ENCODE peak calls at places on chromosomes 1 and 21, in six cellular contexts. X, A, Y, U, C and L are unnamed samples. For H3K27me3, the result is how much of the 10 kb centered on the place peaks cover.

GRCh38 chr1:64967381-64967780 is 1.0 kb upstream of the JAK1 start:
- DNase-seq in U (no peak), Y (peak), C (no peak), X (no peak), A (no peak), L (no peak)

GRCh38 chr1:98099501-98099900 is 178.7 kb upstream of the DPYD start:
- DNase-seq in A (no peak), U (no peak), X (no peak), Y (no peak), C (no peak), L (no peak)

GRCh38 chr1:57319165-57319564 is 104.7 kb downstream of the DAB1 start:
- DNase-seq in Y (no peak), U (no peak), A (no peak), C (no peak), X (peak), L (no peak)

GRCh38 chr1:214050513-214051401 is 63.0 kb downstream of the PROX1 start:
- DNase-seq in Y (no peak), U (no peak), X (no peak), C (no peak), A (no peak), L (no peak)

GRCh38 chr1:23224721-23225648 is 7.7 kb upstream of the HTR1D start:
- DNase-seq in X (peak), C (no peak), A (peak), U (peak), Y (peak), L (no peak)

GRCh38 chr1:173505401-173505800 is 28.3 kb downstream of the PRDX6 start:
- DNase-seq in U (no peak), X (no peak), A (no peak), Y (no peak), C (no peak), L (no peak)

GRCh38 chr1:24341260-24341659 is 22.1 kb downstream of the GRHL3 start:
- DNase-seq in Y (no peak), A (no peak), U (no peak), C (no peak), X (no peak), L (no peak)

GRCh38 chr1:207851696-207852095 is 59.2 kb downstream of the CD34 start:
- DNase-seq in C (no peak), A (no peak), X (no peak), Y (no peak), U (no peak), L (no peak)

GRCh38 chr1:237664327-237664726 is 226.4 kb downstream of the ZP4 start:
- DNase-seq in A (no peak), X (no peak), C (no peak), Y (no peak), U (no peak), L (no peak)

GRCh38 chr1:42317308-42317707 is 17.7 kb downstream of the FOXJ3 start:
- DNase-seq in X (no peak), A (no peak), U (no peak), Y (no peak), C (no peak), L (no peak)

GRCh38 chr1:179059185-179059483 is 22.7 kb upstream of the TOR3A start:
- DNase-seq in Y (no peak), U (no peak), C (no peak), X (no peak), A (no peak), L (no peak)

DNA sequence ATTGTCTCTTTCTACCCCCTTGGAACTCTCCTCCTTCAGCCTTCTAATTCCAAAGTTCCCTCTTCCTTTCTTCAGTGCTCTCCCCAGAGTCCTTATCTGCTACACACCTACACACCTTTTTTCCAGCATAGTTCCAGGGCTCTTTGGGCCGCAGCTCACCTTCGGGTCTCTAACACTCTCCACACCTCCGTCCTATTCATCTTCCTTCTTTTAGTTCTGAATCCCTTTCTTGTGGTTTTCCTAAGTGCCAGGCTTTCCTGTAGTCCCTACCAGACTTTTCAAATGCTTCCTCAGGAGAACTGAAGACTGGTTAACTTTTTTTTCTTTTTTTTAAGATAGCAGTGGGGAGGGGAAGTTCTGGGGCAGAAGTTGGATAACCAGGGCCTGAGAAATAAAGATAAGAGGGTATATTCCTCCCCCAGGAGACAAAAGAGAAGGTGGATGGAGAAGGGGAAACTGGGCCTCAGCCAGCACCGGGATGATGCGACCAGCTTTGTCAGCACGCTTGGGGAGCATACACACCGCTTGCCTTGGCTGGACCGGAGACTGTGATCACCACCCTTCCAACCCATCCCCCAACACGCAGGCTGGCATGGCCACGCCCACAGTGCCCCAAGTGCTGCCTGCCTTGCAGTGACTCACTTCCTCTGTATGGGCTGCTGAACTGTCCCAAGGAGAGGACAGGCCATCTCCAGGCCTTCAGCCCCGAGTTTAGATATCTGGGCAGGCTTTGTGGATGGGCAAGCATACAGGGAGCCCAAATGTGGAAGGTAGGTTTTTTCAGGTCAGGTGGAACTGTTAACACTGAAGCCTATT is 2.5 kb upstream of the CERS2 start:
- DNase-seq in U (peak), A (peak), Y (peak), X (no peak), C (peak), L (peak)
- H3K27ac ChIP-seq in U (peak), A (peak), Y (peak), X (no peak), C (no peak), L (no peak)

DNA sequence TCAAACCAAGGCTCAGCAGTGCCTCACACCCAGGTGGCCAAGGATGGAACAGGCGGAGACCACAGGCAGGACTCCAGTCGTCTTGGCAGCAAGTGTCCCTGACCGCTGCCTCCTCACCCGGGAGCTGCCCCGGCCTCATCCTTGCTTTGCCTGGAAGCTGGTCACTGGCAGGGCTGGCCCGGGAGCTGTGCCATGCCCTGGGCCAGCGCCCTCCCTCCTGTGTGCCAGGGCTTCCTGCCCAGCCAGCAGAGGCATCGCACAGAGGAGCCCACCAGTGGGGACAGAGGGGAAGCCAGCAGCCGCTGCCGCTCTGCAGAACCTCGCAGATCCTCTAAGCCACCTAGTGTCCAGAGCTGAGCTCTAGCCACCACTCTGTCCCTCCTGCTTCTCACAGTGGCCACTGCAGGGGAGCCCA is 7.8 kb downstream of the CASZ1 start:
- DNase-seq in C (no peak), X (no peak), Y (no peak), A (peak), U (peak), L (no peak)
- TF ChIP-seq CTCF in C (no peak), X (peak), Y (no peak), A (peak), U (peak), L (no peak)

GRCh38 chr1:224617410-224618361 is 1.6 kb downstream of the CNIH3 start:
- DNase-seq in X (no peak), A (no peak), C (no peak), U (no peak), Y (no peak), L (no peak)
- H3K27me3 ChIP-seq in X (under half), A (under half), C (under half), U (under half), Y (under half), L (half or more)

GRCh38 chr1:85334962-85335361 is 58.5 kb upstream of the BCL10 start:
- DNase-seq in Y (no peak), U (no peak), A (no peak), X (no peak), C (no peak), L (no peak)

GRCh38 chr1:85330206-85330605 is 53.8 kb upstream of the BCL10 start:
- DNase-seq in X (peak), A (no peak), C (no peak), Y (no peak), U (no peak), L (no peak)

GRCh38 chr1:85330711-85331290 is 54.4 kb upstream of the BCL10 start:
- DNase-seq in C (no peak), U (peak), X (peak), A (peak), Y (no peak), L (no peak)

GRCh38 chr1:85332575-85332974 is 56.1 kb upstream of the BCL10 start:
- DNase-seq in U (no peak), X (no peak), A (no peak), C (no peak), Y (no peak), L (no peak)

DNA sequence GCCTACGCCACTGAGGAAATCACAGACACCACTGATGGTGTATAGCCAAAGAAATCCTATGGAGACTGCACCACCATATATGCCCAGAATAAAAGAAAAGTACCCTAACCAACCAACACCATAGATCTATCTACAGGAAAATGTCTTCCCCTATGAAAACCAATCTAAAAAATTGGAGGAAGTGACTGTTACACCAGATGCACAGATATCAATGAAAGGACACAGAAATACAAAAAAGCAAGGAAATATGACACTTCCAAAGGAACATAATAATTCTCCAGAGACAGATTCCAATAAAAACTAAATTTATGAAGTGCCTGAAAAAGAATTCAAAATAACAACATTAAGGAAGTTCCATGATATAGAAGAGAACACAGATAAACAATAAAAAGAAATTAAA is 56.8 kb upstream of the BCL10 start:
- DNase-seq in U (no peak), C (no peak), A (no peak), Y (no peak), X (no peak), L (no peak)
- H3K27ac ChIP-seq in U (no peak), C (no peak), A (no peak), Y (no peak), X (no peak), L (no peak)

DNA sequence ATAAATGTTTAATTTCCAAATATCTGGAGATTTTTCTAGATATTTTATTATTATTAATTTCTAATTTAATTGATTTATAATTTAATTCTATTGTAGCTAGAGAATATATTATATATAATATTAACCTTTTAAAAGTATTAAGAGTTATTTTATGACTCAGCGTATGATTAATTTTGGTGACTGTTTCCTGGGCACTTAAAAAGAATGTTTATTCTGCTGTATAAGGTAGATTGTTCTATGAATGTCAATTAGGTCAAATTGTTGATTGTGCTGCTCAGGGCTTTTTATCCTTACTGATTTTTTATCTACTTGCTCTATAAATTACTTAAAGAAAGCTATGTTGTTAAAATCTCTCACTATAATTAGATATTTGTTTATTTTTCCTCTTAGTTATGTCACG is 20.1 kb upstream of the GJA8 start:
- DNase-seq in U (no peak), A (no peak), C (no peak), X (no peak), Y (no peak), L (no peak)
- TF ChIP-seq CTCF in U (no peak), A (no peak), C (no peak), X (no peak), Y (no peak), L (no peak)

DNA sequence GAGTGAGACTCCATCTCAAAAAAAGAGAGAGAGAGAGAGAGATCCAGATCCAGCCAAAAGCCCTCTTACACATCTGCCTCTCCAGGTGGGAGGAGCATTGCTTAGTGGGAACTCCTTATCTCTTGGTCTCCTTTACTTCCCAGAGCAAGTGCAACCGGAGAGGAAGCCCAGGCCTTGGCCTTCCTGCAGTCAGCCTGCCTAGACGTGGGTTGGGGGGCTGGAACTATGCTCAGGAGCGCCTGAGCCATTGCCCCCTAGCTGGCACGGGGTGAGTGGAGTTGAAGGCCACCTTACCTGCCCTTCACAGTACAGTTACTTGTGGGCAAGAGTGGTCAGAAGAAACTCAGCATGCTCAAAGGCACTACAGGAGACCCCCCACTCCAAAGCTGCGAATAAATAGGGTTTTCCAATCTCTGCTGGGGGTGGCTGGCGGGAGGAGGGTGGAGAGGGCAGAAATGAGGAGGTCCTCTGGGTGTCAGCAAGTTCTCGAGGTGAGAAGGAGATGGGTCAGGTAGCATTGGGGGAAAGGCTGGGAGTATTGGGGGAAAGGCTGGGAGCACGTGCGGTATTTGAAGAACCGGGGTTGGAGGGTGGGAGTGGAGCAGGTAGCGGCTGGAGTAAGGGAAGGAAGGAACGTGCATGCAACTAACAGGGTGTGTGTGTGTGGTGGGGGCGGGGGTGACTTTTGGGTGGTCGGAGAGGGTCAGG is 4.7 kb upstream of the DMBX1 start:
- DNase-seq in U (no peak), A (no peak), Y (no peak), C (no peak), X (no peak), L (no peak)
- H3K27me3 ChIP-seq in U (under half), A (half or more), Y (under half), C (under half), X (half or more), L (half or more)

GRCh38 chr21:25960423-25960822 is 210.1 kb downstream of the APP start:
- DNase-seq in Y (no peak), U (no peak), C (no peak), A (no peak), X (no peak), L (no peak)
- H3K27ac ChIP-seq in Y (no peak), U (no peak), C (no peak), A (no peak), X (no peak), L (no peak)

DNA sequence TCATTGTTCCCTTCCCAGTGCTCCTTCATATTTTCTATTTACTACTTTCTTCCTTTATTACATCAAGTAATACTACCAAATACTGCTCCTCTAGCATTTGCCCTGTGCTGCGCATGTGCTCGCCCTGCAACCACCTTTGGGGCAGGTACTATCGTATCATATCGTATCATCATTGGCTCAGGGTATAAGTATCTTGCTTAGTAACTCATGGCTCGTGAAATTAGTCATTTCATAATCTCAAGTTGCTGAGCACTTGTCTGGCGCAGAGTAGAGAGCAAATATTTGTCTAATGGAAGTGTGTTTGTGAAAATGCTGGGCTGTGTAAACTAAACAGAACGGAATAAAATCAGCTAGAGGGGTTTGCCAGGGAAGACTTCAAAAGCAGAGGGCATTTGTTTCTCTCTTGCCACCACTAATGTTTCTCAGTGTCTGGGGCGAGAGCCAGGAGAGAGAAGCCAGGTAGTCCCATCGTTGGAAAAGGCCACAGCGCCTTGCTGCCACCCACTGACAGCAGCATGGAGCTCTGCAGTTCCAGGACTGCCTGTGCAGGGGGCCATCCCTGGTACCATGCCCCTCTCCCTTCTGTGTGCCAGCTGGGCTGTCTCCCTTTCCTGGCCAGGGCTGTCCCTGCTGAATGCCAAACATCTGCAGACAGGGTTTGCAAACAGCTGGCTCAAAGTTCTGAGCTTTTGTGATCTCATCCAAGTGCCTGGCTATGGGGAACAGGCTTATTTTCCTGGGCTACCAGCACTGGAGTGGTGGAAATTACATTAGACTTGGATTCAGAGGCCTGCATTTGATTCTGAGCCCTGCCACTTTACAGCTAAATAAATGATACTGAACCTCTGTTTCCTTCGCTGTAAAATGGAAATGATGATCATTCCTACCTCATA is 19.9 kb upstream of the CPT2 start:
- DNase-seq in U (peak), C (peak), X (no peak), Y (no peak), A (peak), L (no peak)
- TF ChIP-seq CTCF in U (no peak), C (no peak), X (peak), Y (no peak), A (peak), L (no peak)

DNA sequence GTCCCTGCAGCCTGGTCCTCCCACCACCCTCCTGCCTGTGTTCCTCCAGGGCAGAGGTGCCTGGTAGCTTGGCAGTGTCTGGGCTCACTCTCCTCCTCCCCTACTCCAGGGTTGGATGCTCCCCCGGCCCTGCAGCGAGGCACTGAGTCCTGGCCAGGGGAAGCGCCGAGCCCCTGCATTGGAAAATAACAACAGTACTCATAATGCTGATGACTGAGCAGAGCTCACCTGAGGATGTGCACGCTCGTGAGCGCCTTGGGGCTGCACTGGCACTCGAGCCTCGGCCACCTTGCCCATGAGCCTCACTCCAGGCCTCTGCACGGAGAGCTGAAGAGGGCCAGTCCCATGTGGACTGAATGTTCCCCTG is 6.0 kb upstream of the ACTRT2 start:
- DNase-seq in U (no peak), A (peak), Y (no peak), C (no peak), X (no peak), L (no peak)
- H3K27me3 ChIP-seq in U (under half), A (under half), Y (under half), C (under half), X (under half), L (under half)

GRCh38 chr1:202155478-202156021 is 4.9 kb downstream of the PTPN7 start:
- DNase-seq in A (no peak), C (peak), U (peak), X (peak), Y (peak), L (no peak)

GRCh38 chr1:202157945-202158344 is 2.5 kb downstream of the PTPN7 start:
- DNase-seq in X (no peak), Y (no peak), A (no peak), C (no peak), U (no peak), L (no peak)

GRCh38 chr1:202154148-202154765 is 6.1 kb downstream of the PTPN7 start:
- DNase-seq in C (no peak), U (no peak), A (no peak), X (no peak), Y (no peak), L (no peak)

GRCh38 chr1:202154766-202155477 is 5.5 kb downstream of the PTPN7 start:
- DNase-seq in X (peak), C (peak), Y (peak), A (no peak), U (no peak), L (peak)

GRCh38 chr1:202156590-202156989 is 3.8 kb downstream of the PTPN7 start:
- DNase-seq in Y (no peak), A (no peak), U (no peak), C (no peak), X (no peak), L (no peak)
- H3K27ac ChIP-seq in Y (no peak), A (no peak), U (no peak), C (no peak), X (no peak), L (no peak)